ENCODE peak calls at places on chromosomes 7 and 10, in four cellular contexts. P, J, D and O are unnamed samples. For H3K27me3, the result is how much of the 10 kb centered on the place peaks cover.

GRCh38 chr7:38686888-38687287 is 55.7 kb upstream of the AMPH start:
- DNase-seq in P (no peak), J (no peak), D (no peak), O (no peak)

GRCh38 chr7:41448104-41448503 is 254.8 kb downstream of the INHBA start:
- DNase-seq in P (peak), J (no peak), D (peak), O (no peak)

GRCh38 chr10:5464521-5464920 is 34.8 kb downstream of the CALML5 start:
- DNase-seq in P (no peak), J (no peak), D (no peak), O (no peak)

GRCh38 chr10:51063659-51064535 is 10.4 kb upstream of the PRKG1 start:
- DNase-seq in P (peak), J (no peak), D (peak), O (no peak)

GRCh38 chr7:158432369-158433270 is 155.0 kb downstream of the PTPRN2 start:
- DNase-seq in P (peak), J (no peak), D (no peak), O (no peak)

GRCh38 chr10:48192916-48193450 is 81.5 kb downstream of the FRMPD2 start:
- DNase-seq in P (no peak), J (no peak), D (no peak), O (no peak)

GRCh38 chr10:114151486-114151885 is 22.5 kb downstream of the CCDC186 start:
- DNase-seq in P (peak), J (no peak), D (peak), O (no peak)

GRCh38 chr10:122181055-122181732 is 89.9 kb upstream of the BTBD16 start:
- DNase-seq in P (peak), J (no peak), D (peak), O (no peak)

GRCh38 chr7:77833136-77833535 is 34.6 kb downstream of the PHTF2 start:
- DNase-seq in P (no peak), J (no peak), D (peak), O (no peak)

GRCh38 chr7:39838326-39838725 is 111.7 kb upstream of the CDK13 start:
- DNase-seq in P (peak), J (no peak), D (peak), O (no peak)

GRCh38 chr10:123863721-123864432 is 27.7 kb downstream of the CPXM2 start:
- DNase-seq in P (no peak), J (no peak), D (no peak), O (no peak)

GRCh38 chr7:43625453-43625852 is 42.5 kb downstream of the STK17A start:
- DNase-seq in P (no peak), J (no peak), D (no peak), O (no peak)

GRCh38 chr10:78457804-78458483 is 424.3 kb downstream of the RPS24 start:
- DNase-seq in P (peak), J (peak), D (peak), O (no peak)

GRCh38 chr10:810351-810846 is 120.9 kb upstream of the DIP2C start:
- DNase-seq in P (peak), J (no peak), D (peak), O (no peak)

GRCh38 chr10:129033790-129034272 is 433.2 kb upstream of the MGMT start:
- DNase-seq in P (no peak), J (no peak), D (no peak), O (no peak)

GRCh38 chr10:50216894-50217293 is 34.4 kb downstream of the ASAH2 start:
- DNase-seq in P (peak), J (no peak), D (peak), O (no peak)

GRCh38 chr10:132630666-132631347 is 93.2 kb downstream of the INPP5A start:
- DNase-seq in P (no peak), J (peak), D (no peak), O (peak)

GRCh38 chr10:133445268-133445732 is 8.4 kb upstream of the SCART1 start:
- DNase-seq in P (no peak), J (peak), D (no peak), O (no peak)

DNA sequence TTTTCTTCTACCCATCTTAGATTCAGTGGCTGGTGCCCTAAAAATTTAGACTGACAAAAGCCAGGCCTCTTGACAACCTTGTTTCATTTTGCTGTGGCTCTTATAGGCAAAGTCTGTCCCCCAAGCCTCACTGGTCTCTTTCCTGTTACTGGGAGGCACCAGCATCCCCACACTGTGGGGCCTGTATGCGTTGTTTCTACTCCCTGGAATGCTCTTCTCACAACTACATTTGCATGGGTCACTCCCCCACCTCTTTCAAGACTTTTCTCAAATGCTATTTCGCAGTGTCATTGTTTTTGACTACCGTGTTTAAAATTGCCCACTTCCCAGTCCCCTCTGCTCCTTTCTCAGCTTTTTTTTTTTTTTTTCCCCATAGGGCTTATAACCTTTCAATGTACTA is 108.7 kb upstream of the DGKB start:
- DNase-seq in P (no peak), J (no peak), D (no peak), O (no peak)
- TF ChIP-seq CTCF in P (no peak), J (no peak), D (no peak), O (no peak)

GRCh38 chr7:106215868-106216516 is 68.8 kb downstream of the NAMPT start:
- DNase-seq in P (no peak), J (no peak), D (no peak), O (no peak)
- H3K27ac ChIP-seq in P (peak), J (peak), D (peak), O (no peak)

GRCh38 chr7:29796181-29796580 is 10.1 kb upstream of the WIPF3 start:
- DNase-seq in P (no peak), J (no peak), D (no peak), O (no peak)
- H3K27me3 ChIP-seq in P (under half), J (under half), D (under half), O (under half)

GRCh38 chr7:112180223-112180622 is 26.0 kb downstream of the DOCK4 start:
- DNase-seq in P (no peak), J (no peak), D (no peak), O (no peak)
- TF ChIP-seq CTCF in P (no peak), J (no peak), D (no peak), O (no peak)

DNA sequence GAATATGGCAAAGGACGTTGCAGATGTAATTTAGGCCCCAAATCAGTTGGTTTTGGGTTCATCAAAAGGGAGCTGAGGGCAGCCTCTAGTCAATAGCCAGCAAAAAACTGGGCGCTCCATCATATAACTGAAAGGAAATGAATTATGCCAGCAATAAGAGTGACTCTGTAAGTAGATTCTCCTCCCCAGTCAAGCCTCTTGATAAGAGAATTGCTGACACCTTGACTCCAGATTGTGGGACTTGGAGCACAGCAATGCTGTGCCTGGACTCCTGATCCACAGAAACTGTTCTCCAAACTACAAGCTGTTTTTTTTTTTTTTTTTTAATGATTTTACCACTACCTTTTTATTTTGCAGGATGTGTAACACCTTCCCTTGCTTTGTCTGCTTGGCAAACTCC is 25.5 kb downstream of the ZFAND4 start:
- DNase-seq in P (no peak), J (no peak), D (no peak), O (no peak)
- H3K27ac ChIP-seq in P (no peak), J (no peak), D (no peak), O (no peak)